ENCODE peak calls at places on chromosomes 16 and 17, in ten cellular contexts. One of them, this sample, is unnamed.

GRCh38 chr17:4711671-4712111 is 1.3 kb downstream of the ARRB2 start:
- DNase-seq in sigmoid colon: peak; percentile 75
- DNase-seq in cardiac muscle cell: no peak
- DNase-seq in left ventricle myocardium inferior: no peak
- DNase-seq in dorsolateral prefrontal cortex: no peak
- DNase-seq in psoas muscle: peak; percentile 70
- DNase-seq in esophagus squamous epithelium: no peak
- DNase-seq in astrocyte: no peak
- DNase-seq in heart left ventricle: peak; percentile 49
- DNase-seq in HepG2: no peak
- DNase-seq in this sample: no peak

GRCh38 chr16:69123894-69124293 is 8.5 kb downstream of the CHTF8 start:
- DNase-seq in sigmoid colon: no peak
- DNase-seq in cardiac muscle cell: peak; percentile 72
- DNase-seq in left ventricle myocardium inferior: no peak
- DNase-seq in dorsolateral prefrontal cortex: no peak
- DNase-seq in psoas muscle: no peak
- DNase-seq in esophagus squamous epithelium: no peak
- DNase-seq in astrocyte: peak; percentile 40
- DNase-seq in heart left ventricle: peak; percentile 44
- DNase-seq in HepG2: peak; percentile 85
- DNase-seq in this sample: no peak

GRCh38 chr17:69348441-69348840 is 21.5 kb upstream of the ABCA5 start:
- DNase-seq in sigmoid colon: no peak
- DNase-seq in cardiac muscle cell: no peak
- DNase-seq in left ventricle myocardium inferior: no peak
- DNase-seq in dorsolateral prefrontal cortex: no peak
- DNase-seq in psoas muscle: no peak
- DNase-seq in esophagus squamous epithelium: no peak
- DNase-seq in astrocyte: no peak
- DNase-seq in heart left ventricle: no peak
- DNase-seq in HepG2: no peak
- DNase-seq in this sample: no peak

GRCh38 chr16:64545769-64546168 is 576.1 kb downstream of the CDH11 start:
- DNase-seq in sigmoid colon: no peak
- DNase-seq in cardiac muscle cell: peak; percentile 42
- DNase-seq in left ventricle myocardium inferior: no peak
- DNase-seq in dorsolateral prefrontal cortex: no peak
- DNase-seq in psoas muscle: no peak
- DNase-seq in esophagus squamous epithelium: no peak
- DNase-seq in astrocyte: peak; percentile 6
- DNase-seq in heart left ventricle: no peak
- DNase-seq in HepG2: no peak
- DNase-seq in this sample: no peak

GRCh38 chr16:50597563-50598255 is 49.5 kb downstream of the NKD1 start:
- DNase-seq in sigmoid colon: no peak
- DNase-seq in cardiac muscle cell: no peak
- DNase-seq in left ventricle myocardium inferior: no peak
- DNase-seq in dorsolateral prefrontal cortex: no peak
- DNase-seq in psoas muscle: no peak
- DNase-seq in esophagus squamous epithelium: no peak
- DNase-seq in astrocyte: no peak
- DNase-seq in heart left ventricle: no peak
- DNase-seq in HepG2: no peak
- DNase-seq in this sample: no peak

GRCh38 chr16:84913315-84913714 is 93.5 kb downstream of the CRISPLD2 start:
- DNase-seq in sigmoid colon: peak; percentile 94
- DNase-seq in cardiac muscle cell: no peak
- DNase-seq in left ventricle myocardium inferior: peak; percentile 56
- DNase-seq in dorsolateral prefrontal cortex: no peak
- DNase-seq in psoas muscle: peak; percentile 82
- DNase-seq in esophagus squamous epithelium: no peak
- DNase-seq in astrocyte: no peak
- DNase-seq in heart left ventricle: no peak
- DNase-seq in HepG2: no peak
- DNase-seq in this sample: no peak

GRCh38 chr17:48547839-48548686 is 3.2 kb upstream of the HOXB2 start:
- DNase-seq in sigmoid colon: peak; percentile 81
- DNase-seq in cardiac muscle cell: no peak
- DNase-seq in left ventricle myocardium inferior: no peak
- DNase-seq in dorsolateral prefrontal cortex: no peak
- DNase-seq in psoas muscle: no peak
- DNase-seq in esophagus squamous epithelium: no peak
- DNase-seq in astrocyte: peak; percentile 74
- DNase-seq in heart left ventricle: no peak
- DNase-seq in HepG2: no peak
- DNase-seq in this sample: no peak

GRCh38 chr17:13741744-13742143 is 140.0 kb upstream of the HS3ST3A1 start:
- DNase-seq in sigmoid colon: no peak
- DNase-seq in cardiac muscle cell: no peak
- DNase-seq in left ventricle myocardium inferior: no peak
- DNase-seq in dorsolateral prefrontal cortex: no peak
- DNase-seq in psoas muscle: no peak
- DNase-seq in esophagus squamous epithelium: no peak
- DNase-seq in astrocyte: no peak
- DNase-seq in heart left ventricle: no peak
- DNase-seq in HepG2: no peak
- DNase-seq in this sample: no peak

GRCh38 chr17:62681939-62682381 is 54.5 kb downstream of the MRC2 start:
- DNase-seq in sigmoid colon: peak; percentile 54
- DNase-seq in cardiac muscle cell: no peak
- DNase-seq in left ventricle myocardium inferior: no peak
- DNase-seq in dorsolateral prefrontal cortex: no peak
- DNase-seq in psoas muscle: peak; percentile 16
- DNase-seq in esophagus squamous epithelium: no peak
- DNase-seq in astrocyte: no peak
- DNase-seq in heart left ventricle: no peak
- DNase-seq in HepG2: no peak
- DNase-seq in this sample: no peak

GRCh38 chr17:62681061-62681938 is 53.8 kb downstream of the MRC2 start:
- DNase-seq in sigmoid colon: no peak
- DNase-seq in cardiac muscle cell: no peak
- DNase-seq in left ventricle myocardium inferior: no peak
- DNase-seq in dorsolateral prefrontal cortex: no peak
- DNase-seq in psoas muscle: peak; percentile 20
- DNase-seq in esophagus squamous epithelium: no peak
- DNase-seq in astrocyte: no peak
- DNase-seq in heart left ventricle: no peak
- DNase-seq in HepG2: no peak
- DNase-seq in this sample: no peak

GRCh38 chr17:62680541-62681052 is 53.1 kb downstream of the MRC2 start:
- DNase-seq in sigmoid colon: peak; percentile 53
- DNase-seq in cardiac muscle cell: no peak
- DNase-seq in left ventricle myocardium inferior: no peak
- DNase-seq in dorsolateral prefrontal cortex: no peak
- DNase-seq in psoas muscle: no peak
- DNase-seq in esophagus squamous epithelium: no peak
- DNase-seq in astrocyte: no peak
- DNase-seq in heart left ventricle: no peak
- DNase-seq in HepG2: no peak
- DNase-seq in this sample: no peak

GRCh38 chr17:62678214-62678919 is 50.9 kb downstream of the MRC2 start:
- DNase-seq in sigmoid colon: peak; percentile 57
- DNase-seq in cardiac muscle cell: no peak
- DNase-seq in left ventricle myocardium inferior: no peak
- DNase-seq in dorsolateral prefrontal cortex: no peak
- DNase-seq in psoas muscle: no peak
- DNase-seq in esophagus squamous epithelium: no peak
- DNase-seq in astrocyte: no peak
- DNase-seq in heart left ventricle: no peak
- DNase-seq in HepG2: no peak
- DNase-seq in this sample: peak; percentile 72

DNA sequence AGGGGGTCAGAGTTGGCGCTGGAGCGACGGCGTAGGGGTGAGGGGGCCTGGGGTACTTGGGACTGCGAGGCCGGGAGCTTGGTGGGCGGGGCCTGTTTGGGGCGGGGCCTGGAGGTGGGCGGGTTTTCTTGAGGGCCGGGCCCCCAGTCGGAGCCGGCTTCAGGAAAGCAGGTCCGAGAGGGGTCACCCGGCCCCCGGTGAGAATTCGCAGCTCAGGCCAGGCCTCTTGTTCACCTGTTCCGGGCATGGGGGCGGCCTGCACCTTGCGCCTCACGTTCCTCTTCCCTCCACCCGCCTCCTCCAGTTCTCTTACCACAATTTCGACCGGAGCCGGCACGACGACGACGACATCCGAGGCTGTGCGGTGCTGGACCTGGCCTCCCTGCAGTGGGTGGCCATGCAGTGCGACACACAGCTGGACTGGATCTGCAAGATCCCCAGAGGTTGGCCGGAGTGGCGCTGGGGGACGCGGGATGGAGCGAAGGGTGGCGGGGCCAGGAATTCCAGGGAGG is 52.5 kb downstream of the MRC2 start:
- DNase-seq in sigmoid colon: peak; percentile 62
- DNase-seq in cardiac muscle cell: no peak
- DNase-seq in left ventricle myocardium inferior: no peak
- DNase-seq in dorsolateral prefrontal cortex: no peak
- DNase-seq in psoas muscle: no peak
- DNase-seq in esophagus squamous epithelium: no peak
- DNase-seq in astrocyte: no peak
- DNase-seq in heart left ventricle: no peak
- DNase-seq in HepG2: no peak
- DNase-seq in this sample: no peak
- H3K4me3 ChIP-seq in sigmoid colon: no peak overlapping the region
- H3K4me3 ChIP-seq in cardiac muscle cell: no peak overlapping the region
- H3K4me3 ChIP-seq in left ventricle myocardium inferior: no peak overlapping the region
- H3K4me3 ChIP-seq in dorsolateral prefrontal cortex: no peak overlapping the region
- H3K4me3 ChIP-seq in psoas muscle: no peak overlapping the region
- H3K4me3 ChIP-seq in esophagus squamous epithelium: no peak overlapping the region
- H3K4me3 ChIP-seq in astrocyte: no peak overlapping the region
- H3K4me3 ChIP-seq in heart left ventricle: no peak overlapping the region
- H3K4me3 ChIP-seq in HepG2: no peak overlapping the region
- H3K4me3 ChIP-seq in this sample: no peak overlapping the region

GRCh38 chr17:63246344-63246743 is 199.8 kb downstream of the CYB561 start:
- DNase-seq in sigmoid colon: no peak
- DNase-seq in cardiac muscle cell: no peak
- DNase-seq in left ventricle myocardium inferior: no peak
- DNase-seq in dorsolateral prefrontal cortex: no peak
- DNase-seq in psoas muscle: no peak
- DNase-seq in esophagus squamous epithelium: no peak
- DNase-seq in astrocyte: peak; percentile 20
- DNase-seq in heart left ventricle: no peak
- DNase-seq in HepG2: no peak
- DNase-seq in this sample: no peak
- H3K27ac ChIP-seq in sigmoid colon: no peak overlapping the region
- H3K27ac ChIP-seq in cardiac muscle cell: no peak overlapping the region
- H3K27ac ChIP-seq in left ventricle myocardium inferior: no peak overlapping the region
- H3K27ac ChIP-seq in dorsolateral prefrontal cortex: no peak overlapping the region
- H3K27ac ChIP-seq in psoas muscle: no peak overlapping the region
- H3K27ac ChIP-seq in esophagus squamous epithelium: no peak overlapping the region
- H3K27ac ChIP-seq in astrocyte: no peak overlapping the region
- H3K27ac ChIP-seq in heart left ventricle: no peak overlapping the region
- H3K27ac ChIP-seq in HepG2: no peak overlapping the region
- H3K27ac ChIP-seq in this sample: no peak overlapping the region

GRCh38 chr17:57357830-57358426 is 101.6 kb downstream of the MSI2 start:
- DNase-seq in sigmoid colon: no peak
- DNase-seq in cardiac muscle cell: no peak
- DNase-seq in left ventricle myocardium inferior: no peak
- DNase-seq in dorsolateral prefrontal cortex: no peak
- DNase-seq in psoas muscle: no peak
- DNase-seq in esophagus squamous epithelium: no peak
- DNase-seq in astrocyte: no peak
- DNase-seq in heart left ventricle: no peak
- DNase-seq in HepG2: no peak
- DNase-seq in this sample: no peak

GRCh38 chr17:57355090-57355859 is 99.0 kb downstream of the MSI2 start:
- DNase-seq in sigmoid colon: no peak
- DNase-seq in cardiac muscle cell: peak; percentile 17
- DNase-seq in left ventricle myocardium inferior: no peak
- DNase-seq in dorsolateral prefrontal cortex: no peak
- DNase-seq in psoas muscle: no peak
- DNase-seq in esophagus squamous epithelium: no peak
- DNase-seq in astrocyte: peak; percentile 42
- DNase-seq in heart left ventricle: peak; percentile 49
- DNase-seq in HepG2: no peak
- DNase-seq in this sample: no peak

GRCh38 chr17:57357392-57357784 is 101.1 kb downstream of the MSI2 start:
- DNase-seq in sigmoid colon: no peak
- DNase-seq in cardiac muscle cell: peak; percentile 27
- DNase-seq in left ventricle myocardium inferior: peak; percentile 73
- DNase-seq in dorsolateral prefrontal cortex: no peak
- DNase-seq in psoas muscle: peak; percentile 86
- DNase-seq in esophagus squamous epithelium: no peak
- DNase-seq in astrocyte: peak; percentile 70
- DNase-seq in heart left ventricle: peak; percentile 79
- DNase-seq in HepG2: no peak
- DNase-seq in this sample: no peak

GRCh38 chr17:57356153-57356721 is 99.9 kb downstream of the MSI2 start:
- DNase-seq in sigmoid colon: no peak
- DNase-seq in cardiac muscle cell: no peak
- DNase-seq in left ventricle myocardium inferior: no peak
- DNase-seq in dorsolateral prefrontal cortex: no peak
- DNase-seq in psoas muscle: no peak
- DNase-seq in esophagus squamous epithelium: no peak
- DNase-seq in astrocyte: no peak
- DNase-seq in heart left ventricle: no peak
- DNase-seq in HepG2: no peak
- DNase-seq in this sample: no peak

GRCh38 chr17:57356722-57357391 is 100.5 kb downstream of the MSI2 start:
- DNase-seq in sigmoid colon: no peak
- DNase-seq in cardiac muscle cell: no peak
- DNase-seq in left ventricle myocardium inferior: no peak
- DNase-seq in dorsolateral prefrontal cortex: no peak
- DNase-seq in psoas muscle: no peak
- DNase-seq in esophagus squamous epithelium: no peak
- DNase-seq in astrocyte: no peak
- DNase-seq in heart left ventricle: no peak
- DNase-seq in HepG2: no peak
- DNase-seq in this sample: no peak
- TF ChIP-seq CTCF in sigmoid colon: no peak
- TF ChIP-seq CTCF in cardiac muscle cell: no peak
- TF ChIP-seq CTCF in left ventricle myocardium inferior: no peak
- TF ChIP-seq CTCF in dorsolateral prefrontal cortex: no peak
- TF ChIP-seq CTCF in psoas muscle: no peak
- TF ChIP-seq CTCF in esophagus squamous epithelium: no peak
- TF ChIP-seq CTCF in astrocyte: no peak
- TF ChIP-seq CTCF in heart left ventricle: no peak
- TF ChIP-seq CTCF in HepG2: no peak
- TF ChIP-seq CTCF in this sample: no peak

GRCh38 chr16:29687755-29688154 is 8.8 kb downstream of the QPRT start:
- DNase-seq in sigmoid colon: no peak
- DNase-seq in cardiac muscle cell: no peak
- DNase-seq in left ventricle myocardium inferior: no peak
- DNase-seq in dorsolateral prefrontal cortex: no peak
- DNase-seq in psoas muscle: no peak
- DNase-seq in esophagus squamous epithelium: no peak
- DNase-seq in astrocyte: no peak
- DNase-seq in heart left ventricle: no peak
- DNase-seq in HepG2: peak; percentile 76
- DNase-seq in this sample: no peak

GRCh38 chr16:29683543-29684090 is 4.6 kb downstream of the QPRT start:
- DNase-seq in sigmoid colon: no peak
- DNase-seq in cardiac muscle cell: no peak
- DNase-seq in left ventricle myocardium inferior: no peak
- DNase-seq in dorsolateral prefrontal cortex: no peak
- DNase-seq in psoas muscle: no peak
- DNase-seq in esophagus squamous epithelium: no peak
- DNase-seq in astrocyte: no peak
- DNase-seq in heart left ventricle: no peak
- DNase-seq in HepG2: no peak
- DNase-seq in this sample: no peak

GRCh38 chr16:29688172-29688571 is 9.2 kb downstream of the QPRT start:
- DNase-seq in sigmoid colon: no peak
- DNase-seq in cardiac muscle cell: no peak
- DNase-seq in left ventricle myocardium inferior: no peak
- DNase-seq in dorsolateral prefrontal cortex: no peak
- DNase-seq in psoas muscle: no peak
- DNase-seq in esophagus squamous epithelium: no peak
- DNase-seq in astrocyte: no peak
- DNase-seq in heart left ventricle: no peak
- DNase-seq in HepG2: no peak
- DNase-seq in this sample: no peak

GRCh38 chr16:29684671-29685070 is 5.7 kb downstream of the QPRT start:
- DNase-seq in sigmoid colon: no peak
- DNase-seq in cardiac muscle cell: no peak
- DNase-seq in left ventricle myocardium inferior: no peak
- DNase-seq in dorsolateral prefrontal cortex: no peak
- DNase-seq in psoas muscle: no peak
- DNase-seq in esophagus squamous epithelium: no peak
- DNase-seq in astrocyte: no peak
- DNase-seq in heart left ventricle: no peak
- DNase-seq in HepG2: no peak
- DNase-seq in this sample: no peak

DNA sequence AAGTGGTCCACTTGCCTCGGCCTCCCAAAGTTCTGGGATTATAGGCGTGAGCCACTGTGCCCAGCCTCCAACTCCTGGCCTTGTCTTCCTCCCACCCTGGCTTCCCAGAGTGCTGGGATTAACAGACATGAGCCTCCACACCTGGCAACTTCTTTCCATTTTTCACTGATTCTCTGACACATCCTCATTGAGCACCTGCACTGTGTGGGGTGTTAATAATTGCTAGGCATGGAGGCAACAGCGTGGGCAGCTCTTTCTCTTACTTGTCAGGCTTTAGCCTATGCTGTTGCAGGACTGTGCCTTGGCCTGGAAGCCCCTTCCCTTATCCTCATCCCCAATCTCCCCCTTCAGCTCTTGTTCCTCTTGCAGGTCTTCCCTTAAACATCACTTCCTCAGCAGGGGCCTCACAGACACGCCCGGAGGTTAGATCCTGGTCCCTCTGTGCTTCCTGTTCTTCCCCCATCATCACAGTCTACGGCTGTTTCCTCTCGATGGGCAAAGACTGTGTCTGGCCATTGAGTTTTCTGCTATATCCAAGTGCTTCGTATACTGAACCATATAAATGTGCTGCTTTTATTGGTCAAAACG is 7.9 kb downstream of the QPRT start:
- DNase-seq in sigmoid colon: no peak
- DNase-seq in cardiac muscle cell: no peak
- DNase-seq in left ventricle myocardium inferior: no peak
- DNase-seq in dorsolateral prefrontal cortex: no peak
- DNase-seq in psoas muscle: no peak
- DNase-seq in esophagus squamous epithelium: no peak
- DNase-seq in astrocyte: no peak
- DNase-seq in heart left ventricle: no peak
- DNase-seq in HepG2: no peak
- DNase-seq in this sample: no peak
- H3K4me3 ChIP-seq in sigmoid colon: no peak overlapping the region
- H3K4me3 ChIP-seq in cardiac muscle cell: no peak overlapping the region
- H3K4me3 ChIP-seq in left ventricle myocardium inferior: no peak overlapping the region
- H3K4me3 ChIP-seq in dorsolateral prefrontal cortex: no peak overlapping the region
- H3K4me3 ChIP-seq in psoas muscle: no peak overlapping the region
- H3K4me3 ChIP-seq in esophagus squamous epithelium: no peak overlapping the region
- H3K4me3 ChIP-seq in astrocyte: no peak overlapping the region
- H3K4me3 ChIP-seq in heart left ventricle: no peak overlapping the region
- H3K4me3 ChIP-seq in HepG2: no peak overlapping the region
- H3K4me3 ChIP-seq in this sample: no peak overlapping the region